ENCODE peak calls at places on chromosomes 16 and 17, in five cellular contexts. P is foreskin keratinocyte, W is left ventricle myocardium inferior, Q is AG04450, F is caudate nucleus. N is an unnamed sample.
A peak's percentile ranks its signal among the peaks of the same experiment; 100 is the strongest.

GRCh38 chr17:73835605-73836004 is 191.4 kb upstream of the SDK2 start:
- DNase-seq in W (no peak), P (no peak), F (no peak), Q (no peak), N (no peak)

GRCh38 chr17:62750502-62751349 is 57.4 kb downstream of the MARCHF10 start:
- DNase-seq in F (peak; percentile 32), Q (no peak), P (peak; percentile 69), W (no peak), N (no peak)

GRCh38 chr17:65013613-65014391 is 42.7 kb downstream of the GNA13 start:
- DNase-seq in Q (peak; percentile 68), W (no peak), F (no peak), P (peak; percentile 77), N (no peak)

GRCh38 chr17:7471729-7472128 is 7.7 kb downstream of the ZBTB4 start:
- DNase-seq in Q (no peak), W (no peak), P (no peak), F (no peak), N (no peak)

GRCh38 chr17:45262516-45263476 is 902 bp upstream of the SPATA32 start:
- DNase-seq in W (no peak), Q (no peak), P (no peak), F (no peak), N (no peak)

GRCh38 chr17:48915459-48916282 is 7.5 kb downstream of the UBE2Z start:
- DNase-seq in Q (peak; percentile 55), P (peak; percentile 97), W (no peak), F (no peak), N (peak; percentile 33)

GRCh38 chr17:65287040-65287439 is 149.9 kb downstream of the RGS9 start:
- DNase-seq in F (no peak), P (no peak), W (no peak), Q (no peak), N (no peak)

GRCh38 chr17:9206989-9207317 is 185.6 kb downstream of the NTN1 start:
- DNase-seq in F (no peak), Q (no peak), W (no peak), P (no peak), N (no peak)

GRCh38 chr17:75181608-75182318 is 996 bp downstream of the SUMO2 start:
- DNase-seq in P (no peak), W (peak; percentile 17), Q (no peak), F (peak; percentile 15), N (peak; percentile 37)

GRCh38 chr17:28901866-28902818 is 737 bp downstream of the DHRS13 start:
- DNase-seq in Q (no peak), F (no peak), W (peak; percentile 48), P (no peak), N (peak; percentile 67)

GRCh38 chr17:43670645-43671074 is 8.9 kb upstream of the MEOX1 start:
- DNase-seq in Q (no peak), F (no peak), W (no peak), P (no peak), N (no peak)

GRCh38 chr17:13462161-13462560 is 139.6 kb downstream of the HS3ST3A1 start:
- DNase-seq in Q (peak; percentile 55), P (no peak), F (no peak), W (no peak), N (no peak)

GRCh38 chr16:68235882-68236803 is at the start of gene ESRP2:
- DNase-seq in F (no peak), Q (no peak), W (no peak), P (peak; percentile 80), N (no peak)

GRCh38 chr17:81438024-81438664 is 42.9 kb downstream of the BAHCC1 start:
- DNase-seq in W (no peak), P (no peak), F (no peak), Q (no peak), N (no peak)

GRCh38 chr16:11056090-11056988 is 112.0 kb downstream of the CLEC16A start:
- DNase-seq in P (no peak), W (no peak), F (no peak), Q (no peak), N (no peak)

GRCh38 chr17:15941781-15942180 is 3.1 kb upstream of the ADORA2B start:
- DNase-seq in F (no peak), P (peak; percentile 55), Q (no peak), W (no peak), N (no peak)

GRCh38 chr17:65407017-65407416 is 154.4 kb downstream of the AXIN2 start:
- DNase-seq in W (no peak), Q (no peak), F (no peak), P (no peak), N (no peak)

GRCh38 chr17:6497496-6498221 is 53.4 kb downstream of the PIMREG start:
- DNase-seq in F (no peak), Q (no peak), W (no peak), P (no peak), N (no peak)

GRCh38 chr17:77802811-77803220 is 155.7 kb upstream of the TNRC6C start:
- DNase-seq in P (no peak), F (peak; percentile 36), W (no peak), Q (no peak), N (no peak)

GRCh38 chr17:69492410-69493071 is 78.0 kb downstream of the MAP2K6 start:
- DNase-seq in F (no peak), P (peak; percentile 78), Q (peak; percentile 72), W (no peak), N (no peak)

GRCh38 chr17:43532581-43532980 is 13.6 kb downstream of the ETV4 start:
- DNase-seq in W (no peak), F (no peak), P (no peak), Q (no peak), N (no peak)

GRCh38 chr17:40122944-40123810 is 1.4 kb downstream of the MSL1 start:
- DNase-seq in P (no peak), F (peak; percentile 56), Q (no peak), W (peak; percentile 45), N (peak; percentile 52)

GRCh38 chr17:82949984-82950383 is 110.2 kb upstream of the ZNF750 start:
- DNase-seq in W (no peak), F (no peak), P (no peak), Q (no peak), N (no peak)

GRCh38 chr17:71302721-71303549 is 817.9 kb upstream of the SOX9 start:
- DNase-seq in P (peak; percentile 14), W (no peak), F (no peak), Q (no peak), N (no peak)

GRCh38 chr17:248337-249235 is 67.1 kb upstream of the DOC2B start:
- DNase-seq in Q (no peak), F (no peak), W (peak; percentile 3), P (no peak), N (no peak)

GRCh38 chr16:57699481-57699880 is 4.9 kb downstream of the DRC7 start:
- DNase-seq in Q (no peak), F (no peak), W (no peak), P (no peak), N (no peak)

GRCh38 chr17:12637015-12637414 is 28.7 kb upstream of the MYOCD start:
- DNase-seq in F (no peak), Q (peak; percentile 92), W (no peak), P (peak; percentile 90), N (peak; percentile 37)

GRCh38 chr16:89815639-89816348 is 653 bp downstream of the FANCA start:
- DNase-seq in Q (no peak), W (no peak), F (no peak), P (no peak), N (no peak)

GRCh38 chr17:65813306-65813705 is 251.9 kb upstream of the AXIN2 start:
- DNase-seq in W (no peak), P (no peak), Q (no peak), F (no peak), N (no peak)

GRCh38 chr16:78258651-78259050 is 159.2 kb downstream of the WWOX start:
- DNase-seq in P (no peak), F (no peak), Q (no peak), W (no peak), N (no peak)
- H3K27ac ChIP-seq in P (no peak overlapping the region), F (no peak overlapping the region), Q (no peak overlapping the region), W (peak overlapping the region; percentile 25), N (no peak overlapping the region)

GRCh38 chr17:4204676-4205075 is 59.1 kb downstream of the ANKFY1 start:
- DNase-seq in Q (peak; percentile 76), P (no peak), W (no peak), F (no peak), N (no peak)

GRCh38 chr17:4201231-4201630 is 58.2 kb downstream of the CYB5D2 start:
- DNase-seq in P (no peak), Q (no peak), W (no peak), F (no peak), N (no peak)

GRCh38 chr17:4206945-4207344 is 56.8 kb downstream of the ANKFY1 start:
- DNase-seq in Q (no peak), W (no peak), F (no peak), P (no peak), N (no peak)

GRCh38 chr17:4205917-4206316 is 57.9 kb downstream of the ANKFY1 start:
- DNase-seq in Q (no peak), W (no peak), F (no peak), P (no peak), N (no peak)

DNA sequence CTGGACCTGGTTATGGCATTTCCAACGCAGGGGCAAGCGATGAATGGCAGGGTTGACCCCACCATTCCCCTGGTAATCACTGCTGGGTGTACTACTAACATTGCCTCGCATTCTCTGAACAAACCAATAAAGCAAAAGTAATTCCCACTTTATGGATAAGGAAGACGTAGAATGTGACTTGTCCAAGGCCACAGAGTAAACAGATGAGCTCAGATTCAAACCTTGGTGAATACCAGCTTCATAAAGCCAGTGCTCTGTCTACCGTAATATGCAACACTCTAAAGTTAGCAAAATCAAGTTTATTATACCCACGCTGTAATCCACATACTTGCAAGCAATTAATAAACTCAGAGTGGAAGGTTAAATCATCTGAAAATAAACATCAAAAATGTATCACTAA is 59.6 kb downstream of the ANKFY1 start:
- DNase-seq in F (no peak), P (no peak), W (no peak), Q (no peak), N (no peak)
- H3K27ac ChIP-seq in F (no peak overlapping the region), P (no peak overlapping the region), W (peak overlapping the region; percentile 55), Q (peak overlapping the region; percentile 58), N (no peak overlapping the region)

DNA sequence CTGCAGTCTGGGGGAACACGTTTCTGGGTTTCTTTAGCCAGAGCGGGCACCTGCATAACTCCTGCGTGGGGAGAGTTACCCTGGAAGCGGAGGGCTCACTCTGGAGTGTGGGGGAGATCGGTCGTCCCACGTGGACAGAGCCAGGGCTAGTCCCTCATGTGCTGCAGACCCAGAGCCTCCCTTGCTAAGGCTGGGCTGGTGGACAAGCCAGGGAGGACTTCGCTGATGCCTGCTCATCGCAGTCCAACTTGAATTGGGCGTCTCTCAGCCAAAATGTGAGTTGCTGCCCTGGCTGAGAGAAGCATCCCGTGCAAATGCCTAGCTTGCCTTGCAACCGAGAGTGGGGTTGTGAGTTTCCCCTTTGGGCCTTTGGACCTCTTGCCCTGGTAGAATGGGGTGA is 986 bp downstream of the CRISPLD2 start:
- DNase-seq in Q (no peak), F (no peak), W (no peak), P (no peak), N (no peak)
- H3K27ac ChIP-seq in Q (peak overlapping the region; percentile 31), F (no peak overlapping the region), W (peak overlapping the region; percentile 83), P (no peak overlapping the region), N (no peak overlapping the region)

GRCh38 chr17:72614871-72615626 is 477.4 kb downstream of the SLC39A11 start:
- DNase-seq in Q (no peak), P (peak; percentile 65), W (no peak), F (peak; percentile 81), N (no peak)
- H3K27ac ChIP-seq in Q (no peak overlapping the region), P (peak overlapping the region; percentile 82), W (no peak overlapping the region), F (peak overlapping the region; percentile 81), N (no peak overlapping the region)

N was measured in A673.